ENCODE peak calls at places on chromosomes 11 and 22, in six cellular contexts. B is foreskin fibroblast; G is nucleus accumbens; Q is activated CD8-positive, alpha-beta memory T cell treated with anti-CD3 and anti-CD28 coated beads, Interleukin-2, amount 10 ng/mL, durations not matched to agents 7 days and 5 days; V is effector CD8-positive, alpha-beta T cell; N is astrocyte of the hippocampus. M is an unnamed sample.

GRCh38 chr11:122108192-122108799 is 7.7 kb downstream of the BLID start:
- DNase-seq in Q (no peak), G (no peak), V (no peak), B (peak; percentile 71), N (peak; percentile 54), M (no peak)

GRCh38 chr11:108983621-108984020 is 318.8 kb downstream of the DDX10 start:
- DNase-seq in B (no peak), G (no peak), Q (no peak), N (no peak), V (no peak), M (no peak)

GRCh38 chr11:83007909-83008580 is 63.7 kb downstream of the RAB30 start:
- DNase-seq in N (no peak), Q (no peak), B (peak; percentile 30), V (no peak), G (no peak), M (peak; percentile 50)

GRCh38 chr11:130180491-130180890 is 20.9 kb downstream of the ST14 start:
- DNase-seq in V (no peak), G (no peak), N (no peak), Q (no peak), B (peak; percentile 63), M (no peak)

GRCh38 chr11:108985611-108986279 is 320.9 kb downstream of the DDX10 start:
- DNase-seq in V (no peak), Q (no peak), B (peak; percentile 84), N (peak; percentile 34), G (no peak), M (no peak)

GRCh38 chr11:19555266-19555665 is 157.4 kb upstream of the NAV2 start:
- DNase-seq in N (no peak), G (no peak), B (no peak), V (no peak), Q (no peak), M (no peak)

GRCh38 chr22:32067613-32068012 is 24.6 kb downstream of the SLC5A1 start:
- DNase-seq in Q (no peak), G (no peak), N (no peak), V (no peak), B (no peak), M (no peak)

GRCh38 chr11:113796663-113797259 is 17.2 kb downstream of the CLDN25 start:
- DNase-seq in Q (no peak), V (no peak), G (no peak), B (peak; percentile 55), N (peak; percentile 68), M (no peak)

GRCh38 chr11:44886765-44887164 is 63.9 kb downstream of the TP53I11 start:
- DNase-seq in V (no peak), B (peak; percentile 61), Q (no peak), G (no peak), N (peak; percentile 66), M (no peak)